ENCODE peak calls at places on chromosomes 7 and 10, in four cellular contexts. L is heart right ventricle, B is astrocyte, O is mammary epithelial cell. R is an unnamed sample.

GRCh38 chr10:44361080-44361479 is 23.8 kb downstream of the CXCL12 start:
- DNase-seq in O (no peak), B (no peak), L (no peak), R (no peak)

GRCh38 chr7:98078197-98078870 is 28.3 kb upstream of the LMTK2 start:
- DNase-seq in L (no peak), O (no peak), B (no peak), R (no peak)

GRCh38 chr7:5213286-5213645 is 23.2 kb downstream of the WIPI2 start:
- DNase-seq in O (no peak), L (no peak), B (no peak), R (no peak)

GRCh38 chr7:16934947-16935742 is 53.4 kb upstream of the AGR3 start:
- DNase-seq in B (peak; percentile 34), O (peak; percentile 72), L (no peak), R (no peak)

GRCh38 chr10:104937528-104937927 is 296.4 kb downstream of the SORCS3 start:
- DNase-seq in O (peak; percentile 66), B (peak; percentile 98), L (no peak), R (peak; percentile 14)

GRCh38 chr10:5893321-5893720 is 3.3 kb downstream of the FBH1 start:
- DNase-seq in B (no peak), O (no peak), L (no peak), R (no peak)

GRCh38 chr7:157739056-157739455 is 402.3 kb downstream of the DNAJB6 start:
- DNase-seq in O (no peak), B (no peak), L (no peak), R (no peak)

GRCh38 chr10:12707461-12708185 is 293.9 kb downstream of the CCDC3 start:
- DNase-seq in O (peak; percentile 78), B (peak; percentile 98), L (no peak), R (peak; percentile 86)

GRCh38 chr10:101236376-101237079 is 7.3 kb upstream of the LBX1 start:
- DNase-seq in L (no peak), B (no peak), O (no peak), R (no peak)

GRCh38 chr10:15211464-15211979 is 43.0 kb upstream of the NMT2 start:
- DNase-seq in L (no peak), B (peak; percentile 87), O (peak; percentile 61), R (peak; percentile 36)

GRCh38 chr10:9198611-9199010 is 1144.1 kb downstream of the GATA3 start:
- DNase-seq in B (peak; percentile 73), O (no peak), L (no peak), R (peak; percentile 32)

GRCh38 chr7:65441010-65441409 is 67.4 kb downstream of the ZNF92 start:
- DNase-seq in O (peak; percentile 77), L (no peak), B (peak; percentile 88), R (peak; percentile 67)

GRCh38 chr7:148276291-148277041 is 314.1 kb upstream of the C7orf33 start:
- DNase-seq in O (no peak), L (no peak), B (no peak), R (no peak)

GRCh38 chr10:128624656-128625530 is 498.7 kb upstream of the MKI67 start:
- DNase-seq in B (no peak), L (no peak), O (no peak), R (no peak)

GRCh38 chr7:216360-217300 is 24.3 kb downstream of the FAM20C start:
- DNase-seq in O (no peak), L (peak; percentile 52), B (no peak), R (no peak)

GRCh38 chr7:475951-476441 is 43.6 kb downstream of the PDGFA start:
- DNase-seq in O (no peak), B (no peak), L (no peak), R (no peak)

GRCh38 chr7:70696139-70696782 is 435.7 kb upstream of the GALNT17 start:
- DNase-seq in O (peak; percentile 58), B (peak; percentile 58), L (no peak), R (no peak)

GRCh38 chr10:93652857-93653256 is 40.5 kb downstream of the PDE6C start:
- DNase-seq in B (peak; percentile 49), O (peak; percentile 42), L (no peak), R (no peak)

GRCh38 chr7:105559926-105560325 is 21.4 kb downstream of the EFCAB10 start:
- DNase-seq in B (no peak), O (no peak), L (no peak), R (no peak)

GRCh38 chr7:47513741-47514241 is 68.1 kb downstream of the TNS3 start:
- DNase-seq in L (no peak), O (no peak), B (peak; percentile 91), R (peak; percentile 84)

GRCh38 chr10:69345890-69346474 is 67.7 kb downstream of the HK1 start:
- DNase-seq in B (no peak), O (no peak), L (no peak), R (no peak)

GRCh38 chr10:80596391-80597257 is 58.9 kb downstream of the SH2D4B start:
- DNase-seq in B (peak; percentile 14), L (no peak), O (peak; percentile 30), R (no peak)

GRCh38 chr7:48894574-48894973 is 29.8 kb upstream of the CDC14C start:
- DNase-seq in B (no peak), L (no peak), O (no peak), R (no peak)

GRCh38 chr10:2733278-2733963 is 333.9 kb upstream of the PFKP start:
- DNase-seq in B (no peak), O (no peak), L (no peak), R (no peak)

GRCh38 chr10:62050941-62051433 is 149.5 kb downstream of the ARID5B start:
- DNase-seq in L (peak; percentile 31), O (peak; percentile 90), B (peak; percentile 96), R (peak; percentile 72)

GRCh38 chr10:3578159-3578558 is 206.8 kb downstream of the KLF6 start:
- DNase-seq in L (no peak), O (no peak), B (no peak), R (no peak)

GRCh38 chr7:29146082-29146706 is at the start of gene CPVL:
- DNase-seq in O (no peak), B (no peak), L (peak; percentile 53), R (no peak)

GRCh38 chr7:5432691-5433090 is 9.1 kb upstream of the TNRC18 start:
- DNase-seq in O (no peak), L (no peak), B (no peak), R (no peak)

GRCh38 chr7:127962589-127963361 is 68.5 kb downstream of the LRRC4 start:
- DNase-seq in L (no peak), B (no peak), O (no peak), R (no peak)

GRCh38 chr10:28366943-28367342 is 64.1 kb upstream of the MPP7 start:
- DNase-seq in B (no peak), L (no peak), O (no peak), R (no peak)

GRCh38 chr7:151795168-151795754 is 81.7 kb downstream of the PRKAG2 start:
- DNase-seq in L (no peak), O (no peak), B (no peak), R (no peak)

GRCh38 chr7:2853147-2853546 is 9.0 kb upstream of the GNA12 start:
- DNase-seq in B (no peak), L (no peak), O (no peak), R (no peak)

GRCh38 chr7:57308631-57309408 is 141.2 kb upstream of the ZNF716 start:
- DNase-seq in B (no peak), O (no peak), L (peak; percentile 23), R (no peak)

GRCh38 chr10:23994459-23995046 is 214.4 kb upstream of the KIAA1217 start:
- DNase-seq in B (peak; percentile 20), O (peak; percentile 25), L (peak; percentile 24), R (no peak)

GRCh38 chr7:30984359-30985107 is 20.8 kb downstream of the GHRHR start:
- DNase-seq in L (no peak), B (peak; percentile 42), O (peak; percentile 74), R (no peak)

GRCh38 chr10:8102708-8103401 is 48.4 kb downstream of the GATA3 start:
- DNase-seq in O (no peak), B (no peak), L (no peak), R (no peak)

GRCh38 chr7:44400033-44400511 is 74.7 kb upstream of the CAMK2B start:
- DNase-seq in O (no peak), L (no peak), B (no peak), R (no peak)
- H3K36me3 ChIP-seq in O (peaks cover 4% of the 10 kb centered on the region), L (no peaks in the 10 kb centered on the region), B (peaks cover 9% of the 10 kb centered on the region), R (peaks cover 5% of the 10 kb centered on the region)

GRCh38 chr7:100966542-100967291 is 2.6 kb upstream of the MUC12 start:
- DNase-seq in L (peak; percentile 15), O (no peak), B (no peak), R (no peak)
- H3K27me3 ChIP-seq in L (peaks cover 84% of the 10 kb centered on the region), O (peaks cover 17% of the 10 kb centered on the region), B (peaks cover 46% of the 10 kb centered on the region), R (peaks cover 32% of the 10 kb centered on the region)

GRCh38 chr10:77828376-77828775 is 98.2 kb downstream of the DLG5 start:
- DNase-seq in B (no peak), L (no peak), O (no peak), R (no peak)
- H3K36me3 ChIP-seq in B (peaks cover 24% of the 10 kb centered on the region), L (no peaks in the 10 kb centered on the region), O (peaks cover 32% of the 10 kb centered on the region), R (peaks cover 21% of the 10 kb centered on the region)

GRCh38 chr7:156104501-156105336 is 292.5 kb upstream of the SHH start:
- DNase-seq in L (no peak), O (no peak), B (no peak), R (no peak)

GRCh38 chr7:156109076-156109475 is 296.8 kb upstream of the SHH start:
- DNase-seq in L (no peak), B (no peak), O (no peak), R (no peak)

GRCh38 chr7:156105337-156106106 is 293.3 kb upstream of the SHH start:
- DNase-seq in B (no peak), O (no peak), L (no peak), R (no peak)

GRCh38 chr7:156107957-156108356 is 295.7 kb upstream of the SHH start:
- DNase-seq in O (no peak), B (no peak), L (no peak), R (no peak)

GRCh38 chr7:156106107-156106426 is 293.8 kb upstream of the SHH start:
- DNase-seq in B (no peak), L (no peak), O (no peak), R (no peak)
- H3K27me3 ChIP-seq in B (no peaks in the 10 kb centered on the region), L (peaks cover 4% of the 10 kb centered on the region), O (no peaks in the 10 kb centered on the region), R (no peaks in the 10 kb centered on the region)

DNA sequence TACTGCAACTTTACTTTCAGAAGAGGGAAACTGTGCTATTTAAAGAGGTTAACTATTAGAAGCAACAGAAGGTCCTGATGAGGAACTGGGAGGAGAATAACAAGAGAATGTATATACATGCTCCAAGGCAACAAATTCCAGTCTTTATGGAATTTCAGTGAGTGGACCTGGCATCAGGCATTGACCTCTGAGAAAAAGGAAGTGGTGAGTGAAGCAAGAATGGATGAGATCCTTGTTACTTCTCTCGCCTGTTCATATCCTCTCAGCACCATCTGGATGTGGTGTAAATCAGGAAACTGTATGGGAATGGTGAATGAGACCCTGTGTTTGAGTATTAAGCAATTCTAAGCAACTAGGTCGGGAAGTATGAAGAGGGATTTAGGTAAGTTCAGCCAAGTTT is 30.3 kb upstream of the KBTBD2 start:
- DNase-seq in L (no peak), B (peak; percentile 49), O (no peak), R (no peak)
- H3K36me3 ChIP-seq in L (no peaks in the 10 kb centered on the region), B (peaks cover 7% of the 10 kb centered on the region), O (peaks cover 34% of the 10 kb centered on the region), R (peaks cover 10% of the 10 kb centered on the region)

GRCh38 chr7:92773808-92774207 is 62.6 kb downstream of the CDK6 start:
- DNase-seq in O (no peak), L (no peak), B (no peak), R (no peak)
- H3K27me3 ChIP-seq in O (no peaks in the 10 kb centered on the region), L (no peaks in the 10 kb centered on the region), B (no peaks in the 10 kb centered on the region), R (no peaks in the 10 kb centered on the region)

DNA sequence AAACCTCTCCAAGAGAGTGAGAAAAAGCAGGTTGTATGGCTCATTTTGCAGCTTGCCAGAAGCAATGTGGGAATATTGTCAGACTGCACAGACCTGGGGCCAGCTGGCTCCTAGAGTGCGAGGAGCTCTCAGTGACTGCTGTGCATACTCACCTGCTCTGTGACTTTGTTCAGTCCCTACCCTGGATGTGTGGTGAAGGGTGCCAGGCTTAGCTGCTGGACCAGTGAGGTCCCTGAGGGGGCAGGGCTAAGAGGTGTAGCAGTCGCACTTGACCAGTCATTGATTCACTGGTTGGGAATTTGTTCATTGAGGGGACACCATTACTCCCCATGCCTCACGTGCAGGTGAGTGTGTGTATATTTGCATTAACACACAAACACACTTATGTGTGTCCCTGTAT is 60.1 kb downstream of the IKZF1 start:
- DNase-seq in L (no peak), O (no peak), B (no peak), R (no peak)
- H3K36me3 ChIP-seq in L (no peaks in the 10 kb centered on the region), O (no peaks in the 10 kb centered on the region), B (no peaks in the 10 kb centered on the region), R (no peaks in the 10 kb centered on the region)